ENCODE peak calls at places on chromosomes 13 and 19, in seven cellular contexts. U, P, A, D, F, X and O are unnamed samples.

GRCh38 chr13:79680485-79680884 is 199.5 kb downstream of the NDFIP2 start:
- DNase-seq in D (no peak), U (no peak), A (no peak), X (no peak), F (no peak), P (no peak), O (no peak)

GRCh38 chr13:97072297-97072696 is 78.0 kb upstream of the OXGR1 start:
- DNase-seq in X (no peak), P (no peak), U (no peak), A (no peak), D (no peak), F (no peak), O (no peak)

GRCh38 chr13:35474551-35474950 is 1.9 kb downstream of the MAB21L1 start:
- DNase-seq in F (no peak), D (no peak), A (no peak), X (no peak), P (no peak), U (no peak), O (peak)

GRCh38 chr19:13164370-13165090 is 14.3 kb downstream of the IER2 start:
- DNase-seq in X (peak), P (no peak), A (peak), D (peak), U (no peak), F (peak), O (peak)

GRCh38 chr19:33376423-33376822 is 2.9 kb downstream of the CEBPG start:
- DNase-seq in P (peak), U (peak), X (peak), D (peak), F (no peak), A (peak), O (peak)

GRCh38 chr19:1884719-1885334 is 469 bp downstream of the ABHD17A start:
- DNase-seq in U (no peak), D (no peak), X (no peak), P (no peak), A (no peak), F (no peak), O (no peak)

GRCh38 chr13:113777311-113778260 is 18.6 kb downstream of the TMEM255B start:
- DNase-seq in A (no peak), P (no peak), F (peak), D (peak), X (no peak), U (no peak), O (peak)

GRCh38 chr13:99178636-99179035 is 22.0 kb upstream of the UBAC2 start:
- DNase-seq in X (no peak), U (no peak), D (no peak), F (no peak), A (no peak), P (no peak), O (no peak)

GRCh38 chr13:109803822-109804221 is 17.4 kb upstream of the IRS2 start:
- DNase-seq in D (no peak), A (no peak), P (no peak), U (no peak), F (no peak), X (no peak), O (no peak)

GRCh38 chr13:60583911-60584753 is 187.1 kb downstream of the TDRD3 start:
- DNase-seq in A (peak), P (peak), D (peak), F (no peak), U (no peak), X (peak), O (peak)

GRCh38 chr19:51799311-51799997 is 4.5 kb downstream of the FPR3 start:
- DNase-seq in P (peak), X (peak), F (no peak), A (peak), U (peak), D (peak), O (peak)

GRCh38 chr13:93624371-93624777 is 397.8 kb downstream of the GPC6 start:
- DNase-seq in X (no peak), P (no peak), F (no peak), U (no peak), D (no peak), A (no peak), O (no peak)

GRCh38 chr19:18434411-18435184 is 3.3 kb downstream of the ISYNA1 start:
- DNase-seq in X (peak), F (no peak), D (no peak), A (no peak), P (no peak), U (no peak), O (no peak)

GRCh38 chr13:42498521-42498920 is 75.4 kb upstream of the TNFSF11 start:
- DNase-seq in A (no peak), F (no peak), P (no peak), X (no peak), U (no peak), D (no peak), O (no peak)

GRCh38 chr19:35433448-35433847 is 14.6 kb upstream of the FFAR2 start:
- DNase-seq in F (no peak), A (no peak), D (no peak), P (no peak), U (no peak), X (no peak), O (no peak)

GRCh38 chr19:57934820-57935665 is at the start of gene ZNF418:
- DNase-seq in A (peak), U (no peak), D (peak), X (peak), F (peak), P (no peak), O (peak)

GRCh38 chr19:49442354-49442753 is 1.0 kb upstream of the SLC17A7 start:
- DNase-seq in F (no peak), D (no peak), P (no peak), X (peak), U (no peak), A (no peak), O (peak)

GRCh38 chr13:35283856-35284255 is 192.6 kb downstream of the MAB21L1 start:
- DNase-seq in F (no peak), X (no peak), A (peak), U (no peak), D (no peak), P (no peak), O (peak)

GRCh38 chr19:4639531-4640246 is 373 bp downstream of the TNFAIP8L1 start:
- DNase-seq in U (no peak), X (peak), P (no peak), F (peak), A (no peak), D (no peak), O (peak)

GRCh38 chr13:93290503-93290902 is 63.9 kb downstream of the GPC6 start:
- DNase-seq in F (no peak), P (no peak), X (no peak), D (peak), U (no peak), A (peak), O (no peak)